ENCODE peak calls at places on chromosomes 6 and 20, in four cellular contexts. O is GM23248, U is astrocyte, J is BE2C. I is an unnamed sample.

GRCh38 chr6:117496383-117496990 is 14.0 kb downstream of the DCBLD1 start:
- DNase-seq in J (no peak), U (peak; percentile 95), O (peak; percentile 89), I (no peak)

GRCh38 chr6:31643818-31644454 is 8.5 kb downstream of the BAG6 start:
- DNase-seq in O (no peak), J (no peak), U (no peak), I (no peak)

GRCh38 chr6:52590634-52590985 is 13.8 kb upstream of the TRAM2 start:
- DNase-seq in O (peak; percentile 87), U (no peak), J (no peak), I (no peak)

GRCh38 chr6:37830225-37830624 is 10.7 kb downstream of the ZFAND3 start:
- DNase-seq in O (no peak), U (no peak), J (no peak), I (no peak)

GRCh38 chr20:8616792-8617191 is 452.1 kb upstream of the PLCB4 start:
- DNase-seq in U (no peak), O (peak; percentile 53), J (no peak), I (no peak)

GRCh38 chr6:103140308-103141027 is 1719.3 kb downstream of the HACE1 start:
- DNase-seq in U (no peak), J (no peak), O (no peak), I (no peak)

GRCh38 chr20:25039697-25040437 is 18.1 kb downstream of the ACSS1 start:
- DNase-seq in O (peak; percentile 64), U (peak; percentile 62), J (no peak), I (no peak)

GRCh38 chr20:45174434-45175364 is at the start of gene PI3:
- DNase-seq in J (no peak), O (no peak), U (peak; percentile 2), I (no peak)

GRCh38 chr6:36333889-36334288 is 2.8 kb downstream of the BNIP5 start:
- DNase-seq in U (no peak), J (no peak), O (peak; percentile 42), I (peak; percentile 34)

GRCh38 chr6:118468682-118469465 is 79.2 kb upstream of the PLN start:
- DNase-seq in U (peak; percentile 26), J (peak; percentile 16), O (peak; percentile 15), I (no peak)

GRCh38 chr6:145836170-145836569 is 21.6 kb upstream of the FBXO30 start:
- DNase-seq in O (peak; percentile 76), J (no peak), U (peak; percentile 43), I (peak; percentile 21)

GRCh38 chr6:168034537-168034936 is 37.1 kb downstream of the KIF25 start:
- DNase-seq in O (no peak), U (no peak), J (no peak), I (no peak)

GRCh38 chr20:1364106-1364505 is 28.7 kb downstream of the FKBP1A start:
- DNase-seq in O (no peak), U (no peak), J (no peak), I (no peak)

GRCh38 chr20:23246682-23247664 is 103.6 kb upstream of the NXT1 start:
- DNase-seq in U (no peak), O (no peak), J (no peak), I (no peak)

GRCh38 chr6:127119361-127120108 is 1.1 kb downstream of the RSPO3 start:
- DNase-seq in J (peak; percentile 28), U (no peak), O (peak; percentile 69), I (peak; percentile 77)

GRCh38 chr6:137692806-137693205 is 174.3 kb upstream of the TNFAIP3 start:
- DNase-seq in O (peak; percentile 63), J (no peak), U (peak; percentile 29), I (no peak)

GRCh38 chr20:45094201-45094600 is 6.7 kb downstream of the KCNS1 start:
- DNase-seq in U (no peak), O (no peak), J (no peak), I (no peak)

GRCh38 chr20:21384308-21384892 is 12.9 kb downstream of the NKX2-4 start:
- DNase-seq in O (no peak), U (no peak), J (no peak), I (no peak)
- H3K4me1 ChIP-seq in O (peaks cover 2% of the 10 kb centered on the region), U (no peaks in the 10 kb centered on the region), J (peaks cover 4% of the 10 kb centered on the region), I (no peaks in the 10 kb centered on the region)

DNA sequence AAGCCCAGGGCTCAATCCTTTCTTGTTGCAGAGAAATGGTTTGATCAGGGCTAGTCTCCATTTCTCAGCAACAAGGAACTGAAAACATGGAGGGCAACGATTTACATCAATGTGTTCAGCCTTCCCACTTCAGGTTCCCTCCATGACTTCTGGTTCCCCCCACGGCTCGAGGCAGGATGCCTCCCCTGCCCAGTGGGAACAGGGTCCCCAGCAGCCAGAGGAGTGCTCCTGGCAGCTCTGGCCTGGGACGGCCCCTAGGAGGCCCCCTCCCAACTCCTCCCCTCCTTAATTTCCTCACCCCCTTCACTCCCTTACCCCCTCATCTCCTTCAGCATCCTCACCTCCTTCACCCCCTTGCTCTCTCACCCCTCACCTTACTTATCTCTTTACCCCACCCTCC is 283.8 kb downstream of the CDC5L start:
- DNase-seq in O (no peak), U (no peak), J (no peak), I (no peak)
- H3K4me1 ChIP-seq in O (peaks cover 33% of the 10 kb centered on the region), U (peaks cover 19% of the 10 kb centered on the region), J (no peaks in the 10 kb centered on the region), I (peaks cover 27% of the 10 kb centered on the region)

DNA sequence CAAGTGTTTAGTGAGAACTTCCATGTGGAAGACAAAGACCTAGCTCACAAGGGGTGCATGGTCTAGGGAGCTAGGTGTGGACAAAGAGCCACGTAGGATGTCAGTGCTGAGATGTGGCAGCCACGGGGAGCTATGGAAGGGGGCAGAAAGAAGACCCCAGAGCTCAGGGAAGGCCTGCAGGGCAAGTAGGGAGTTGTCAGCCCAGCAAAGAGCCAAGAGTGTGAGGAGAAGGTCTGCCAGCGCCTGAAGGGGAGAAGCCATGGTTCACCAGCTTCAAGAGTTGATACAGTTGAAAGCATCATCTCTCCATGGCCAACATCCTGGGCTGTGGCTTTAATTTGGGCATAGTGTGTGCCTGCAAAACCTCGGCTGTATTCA is 95.6 kb downstream of the CDH26 start:
- DNase-seq in U (no peak), O (no peak), J (no peak), I (no peak)
- H3K4me1 ChIP-seq in U (peaks cover 12% of the 10 kb centered on the region), O (peaks cover 9% of the 10 kb centered on the region), J (peaks cover 8% of the 10 kb centered on the region), I (peaks cover 12% of the 10 kb centered on the region)

GRCh38 chr20:53463101-53463972 is 130.3 kb downstream of the ZNF217 start:
- DNase-seq in J (no peak), O (peak; percentile 1), U (no peak), I (no peak)
- H3K4me1 ChIP-seq in J (no peaks in the 10 kb centered on the region), O (no peaks in the 10 kb centered on the region), U (no peaks in the 10 kb centered on the region), I (no peaks in the 10 kb centered on the region)

DNA sequence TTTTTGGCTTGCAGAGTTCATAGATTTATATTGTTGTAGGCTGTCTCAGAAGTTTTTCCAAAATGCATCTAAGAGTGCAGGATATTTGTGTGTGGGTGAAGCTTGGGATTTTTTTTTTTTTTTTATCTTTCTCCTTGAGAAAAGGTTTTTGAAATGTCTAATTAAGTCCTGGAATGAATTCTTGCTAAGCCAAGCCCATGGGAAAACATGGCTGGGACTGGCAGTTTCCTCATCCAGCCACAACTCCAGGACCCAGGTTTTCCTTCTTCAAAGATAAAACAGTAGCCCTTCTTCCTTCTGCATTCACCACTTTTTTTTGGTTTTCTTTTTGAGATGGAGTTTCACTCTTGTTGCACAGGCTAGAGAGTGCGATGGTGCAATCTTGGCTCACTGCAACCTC is 242.5 kb upstream of the JAG1 start:
- DNase-seq in O (no peak), J (no peak), U (peak; percentile 53), I (no peak)
- H3K4me1 ChIP-seq in O (peaks cover 16% of the 10 kb centered on the region), J (no peaks in the 10 kb centered on the region), U (peaks cover 15% of the 10 kb centered on the region), I (no peaks in the 10 kb centered on the region)

GRCh38 chr20:38211200-38212097 is 46.4 kb upstream of the TGM2 start:
- DNase-seq in U (no peak), O (peak; percentile 32), J (no peak), I (no peak)
- H3K4me1 ChIP-seq in U (peaks cover 2% of the 10 kb centered on the region), O (peaks cover 9% of the 10 kb centered on the region), J (no peaks in the 10 kb centered on the region), I (no peaks in the 10 kb centered on the region)

GRCh38 chr6:43941174-43941573 is 171.2 kb downstream of the VEGFA start:
- DNase-seq in U (no peak), O (no peak), J (no peak), I (no peak)

GRCh38 chr6:43940393-43941087 is 170.5 kb downstream of the VEGFA start:
- DNase-seq in O (no peak), U (no peak), J (no peak), I (no peak)

GRCh38 chr6:43938178-43939101 is 168.4 kb downstream of the VEGFA start:
- DNase-seq in O (no peak), U (no peak), J (no peak), I (no peak)

GRCh38 chr6:43940071-43940392 is 170.0 kb downstream of the VEGFA start:
- DNase-seq in O (no peak), J (no peak), U (no peak), I (no peak)

DNA sequence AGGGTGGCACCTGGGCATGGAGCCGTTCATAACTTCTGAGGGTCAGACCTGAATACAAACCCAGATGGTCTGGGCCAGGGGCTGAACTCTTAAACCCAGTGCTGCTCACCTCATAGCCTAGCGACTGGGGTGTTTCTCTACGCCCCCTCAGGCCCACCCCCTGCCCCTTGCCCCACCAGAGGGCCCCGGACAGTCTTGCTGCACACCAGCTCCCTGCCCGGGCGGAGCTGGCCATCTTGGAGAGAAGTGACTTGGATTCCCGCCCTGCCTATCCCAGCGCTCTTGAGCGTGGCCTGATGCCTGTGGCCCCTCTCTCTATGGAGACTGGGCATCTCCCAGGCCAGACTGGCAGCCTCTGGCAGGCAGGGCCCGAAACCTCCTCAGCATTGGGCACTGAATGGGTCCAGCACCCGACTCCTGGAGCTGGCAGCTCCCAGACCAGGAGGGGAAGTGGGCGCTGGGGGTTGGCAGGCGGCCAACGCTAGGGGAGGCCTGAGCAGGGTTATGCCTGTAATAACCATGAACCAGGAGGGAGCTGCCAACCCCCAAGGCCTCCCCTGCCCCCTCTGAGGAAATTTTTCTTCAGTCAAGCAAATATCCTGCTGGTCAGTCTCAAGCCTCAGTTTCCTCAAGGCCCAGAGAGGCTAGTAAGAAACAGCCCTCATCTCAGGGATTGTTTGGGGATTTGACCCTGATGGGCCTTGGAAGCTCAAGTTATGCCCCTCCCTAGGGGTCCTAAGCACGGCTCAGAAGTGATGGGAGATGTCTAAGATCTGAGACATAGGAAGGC is 169.5 kb downstream of the VEGFA start:
- DNase-seq in O (no peak), U (no peak), J (no peak), I (no peak)
- H3K4me1 ChIP-seq in O (peaks cover 2% of the 10 kb centered on the region), U (no peaks in the 10 kb centered on the region), J (peaks cover 72% of the 10 kb centered on the region), I (peaks cover 7% of the 10 kb centered on the region)